ENCODE peak calls at places on chromosomes 12 and 14, in six cellular contexts. T, G, B, R, F and V are unnamed samples.

GRCh38 chr14:96754162-96754844 is 42.9 kb upstream of the VRK1 start:
- DNase-seq in R (no peak), F (no peak), T (no peak), B (no peak), G (no peak), V (no peak)

GRCh38 chr12:77625441-77625840 is 205.3 kb upstream of the NAV3 start:
- DNase-seq in F (no peak), R (no peak), T (no peak), G (no peak), B (no peak), V (no peak)

GRCh38 chr12:7108042-7108927 is 729 bp downstream of the C1RL start:
- DNase-seq in T (peak; percentile 76), B (peak; percentile 27), F (peak; percentile 94), R (peak; percentile 52), G (peak; percentile 79), V (peak; percentile 79)

GRCh38 chr14:32578181-32578580 is 249.1 kb downstream of the AKAP6 start:
- DNase-seq in G (no peak), F (no peak), R (no peak), B (no peak), T (no peak), V (no peak)

GRCh38 chr12:24049771-24050170 is 100.3 kb upstream of the SOX5 start:
- DNase-seq in B (no peak), F (no peak), G (no peak), R (no peak), T (no peak), V (no peak)

GRCh38 chr12:123369209-123369608 is 4.6 kb upstream of the SBNO1 start:
- DNase-seq in F (no peak), B (no peak), G (no peak), T (no peak), R (no peak), V (no peak)

GRCh38 chr12:104317538-104318210 is 14.1 kb downstream of the EID3 start:
- DNase-seq in F (no peak), R (no peak), T (no peak), B (no peak), G (no peak), V (no peak)

GRCh38 chr12:55933158-55933798 is 2.3 kb downstream of the DGKA start:
- DNase-seq in G (no peak), F (no peak), B (no peak), T (no peak), R (peak; percentile 55), V (no peak)

GRCh38 chr12:11144297-11144696 is 9.9 kb upstream of the TAS2R30 start:
- DNase-seq in F (no peak), G (no peak), B (no peak), R (no peak), T (no peak), V (no peak)

GRCh38 chr12:93570552-93571359 is 1.7 kb upstream of the SOCS2 start:
- DNase-seq in G (peak; percentile 97), T (peak; percentile 97), R (peak; percentile 94), F (peak; percentile 92), B (peak; percentile 98), V (peak; percentile 95)
- H3K27me3 ChIP-seq in G (no peaks in the 10 kb centered on the region), T (no peaks in the 10 kb centered on the region), R (no peaks in the 10 kb centered on the region), F (no peaks in the 10 kb centered on the region), B (no peaks in the 10 kb centered on the region), V (no peaks in the 10 kb centered on the region)

DNA sequence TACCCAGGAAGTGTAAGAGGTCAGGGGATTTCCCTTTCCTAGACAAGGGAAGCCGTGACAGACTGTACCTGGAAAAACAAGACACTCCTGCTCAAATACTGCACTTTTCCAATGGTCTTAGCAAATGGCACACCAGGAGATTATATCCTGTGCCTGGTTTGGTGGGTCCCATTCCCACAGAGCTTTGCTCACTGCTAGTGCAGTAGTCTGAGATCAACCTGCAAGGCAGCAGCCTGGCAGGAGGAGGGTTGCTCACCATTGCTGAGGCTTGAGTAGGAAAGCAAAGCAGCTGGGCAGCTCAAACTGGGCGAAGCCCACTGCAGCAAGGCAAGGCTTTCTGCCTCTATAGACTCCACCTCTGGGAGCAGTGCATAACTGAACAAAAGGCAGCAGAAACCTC is 1.0 kb upstream of the RDH16 start:
- DNase-seq in F (no peak), T (no peak), B (no peak), G (no peak), R (no peak), V (no peak)
- TF ChIP-seq CTCF in F (no peak), T (no peak), B (no peak), G (no peak), R (no peak), V (no peak)

GRCh38 chr14:74424606-74425005 is 1.4 kb downstream of the SYNDIG1L start:
- DNase-seq in B (no peak), T (no peak), G (no peak), F (no peak), R (no peak), V (no peak)
- H3K27me3 ChIP-seq in B (peaks cover 9% of the 10 kb centered on the region), T (peaks cover 3% of the 10 kb centered on the region), G (no peaks in the 10 kb centered on the region), F (no peaks in the 10 kb centered on the region), R (no peaks in the 10 kb centered on the region), V (peaks cover 54% of the 10 kb centered on the region)

GRCh38 chr14:69505338-69506240 is 21.1 kb downstream of the PLEKHD1 start:
- DNase-seq in R (no peak), G (no peak), T (no peak), F (peak; percentile 6), B (no peak), V (no peak)
- TF ChIP-seq CTCF in R (no peak), G (no peak), T (no peak), F (no peak), B (no peak), V (no peak)

GRCh38 chr12:29681370-29681769 is 102.4 kb downstream of the TMTC1 start:
- DNase-seq in T (no peak), G (no peak), F (no peak), R (no peak), B (no peak), V (no peak)
- H3K27me3 ChIP-seq in T (no peaks in the 10 kb centered on the region), G (no peaks in the 10 kb centered on the region), F (no peaks in the 10 kb centered on the region), R (no peaks in the 10 kb centered on the region), B (no peaks in the 10 kb centered on the region), V (no peaks in the 10 kb centered on the region)

DNA sequence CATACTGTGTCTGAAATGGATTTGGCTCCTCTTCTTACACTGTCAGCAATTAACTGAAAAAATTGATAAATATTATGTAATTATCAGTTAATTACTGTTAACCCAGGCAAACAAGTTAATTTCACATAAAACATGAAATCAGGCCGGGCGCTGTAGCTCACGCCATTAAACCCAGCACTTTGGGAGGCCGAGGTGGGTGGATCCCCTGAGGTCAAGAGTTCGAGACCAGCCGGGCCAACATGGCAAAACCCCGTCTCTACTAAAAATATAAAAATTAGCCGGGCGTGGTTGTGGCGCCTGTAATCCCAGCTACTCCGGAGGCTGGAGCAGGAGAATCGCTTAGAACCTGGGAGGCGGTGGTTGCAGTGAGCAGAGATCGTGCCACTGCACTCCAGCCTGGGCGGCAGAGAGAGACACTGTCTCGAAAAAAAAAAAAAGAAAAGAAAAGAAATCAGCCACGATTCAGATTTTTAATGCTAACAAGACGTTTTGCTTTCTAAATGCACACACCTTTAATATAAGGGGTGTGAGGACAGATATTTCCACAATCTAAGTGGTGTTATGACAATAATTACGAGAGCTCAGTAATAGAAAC is 473 bp upstream of the TMEM19 start:
- DNase-seq in F (no peak), R (no peak), T (no peak), B (no peak), G (no peak), V (no peak)
- TF ChIP-seq CTCF in F (no peak), R (no peak), T (no peak), B (no peak), G (no peak), V (no peak)

GRCh38 chr12:131347345-131347714 is 363.6 kb upstream of the SFSWAP start:
- DNase-seq in T (no peak), R (no peak), B (no peak), G (no peak), F (no peak), V (no peak)
- H3K27me3 ChIP-seq in T (no peaks in the 10 kb centered on the region), R (peaks cover 4% of the 10 kb centered on the region), B (peaks cover 5% of the 10 kb centered on the region), G (no peaks in the 10 kb centered on the region), F (no peaks in the 10 kb centered on the region), V (peaks cover 60% of the 10 kb centered on the region)

GRCh38 chr12:116184766-116185165 is 92.7 kb downstream of the MED13L start:
- DNase-seq in R (no peak), F (no peak), G (no peak), T (no peak), B (no peak), V (no peak)
- TF ChIP-seq CTCF in R (no peak), F (no peak), G (no peak), T (no peak), B (no peak), V (no peak)

DNA sequence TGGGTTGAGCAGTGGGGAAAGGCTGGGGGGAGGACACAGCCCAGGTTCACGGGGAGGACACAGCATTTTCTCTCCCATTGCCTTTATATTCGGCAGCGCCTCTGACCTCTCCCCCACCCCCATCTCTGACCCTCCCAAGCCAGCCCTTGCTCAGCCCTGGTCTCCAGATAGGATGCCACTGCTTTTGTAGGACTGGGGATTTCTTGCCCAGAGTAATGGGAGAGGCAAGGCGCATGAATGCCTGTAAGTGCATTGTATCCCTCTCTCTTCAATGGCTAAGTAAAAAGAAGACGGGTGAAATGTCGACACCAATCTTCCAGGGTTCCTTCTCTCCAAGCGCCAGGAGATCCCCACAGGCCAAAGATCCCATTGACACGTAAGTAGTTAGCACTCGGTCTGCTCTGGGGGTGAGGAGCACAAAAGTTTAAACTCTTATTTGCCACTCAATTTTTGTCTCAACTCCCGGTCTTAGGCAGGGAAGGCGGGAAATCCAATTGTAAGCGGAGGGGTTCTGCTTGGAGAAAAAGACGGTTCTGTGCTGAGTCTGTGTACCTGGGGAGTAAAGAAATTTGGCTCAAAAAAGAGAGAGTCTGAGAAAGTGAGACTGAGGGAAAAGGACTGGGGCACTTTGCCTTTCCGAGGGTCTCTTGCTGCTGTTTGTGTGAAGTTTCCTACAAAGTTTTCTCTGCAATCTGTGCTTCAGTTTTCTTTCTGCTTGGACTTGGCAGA is 4.7 kb downstream of the HOXC4 start:
- DNase-seq in B (no peak), R (no peak), F (no peak), T (no peak), G (no peak), V (no peak)
- H3K27me3 ChIP-seq in B (peaks cover 100% of the 10 kb centered on the region), R (peaks cover 44% of the 10 kb centered on the region), F (no peaks in the 10 kb centered on the region), T (no peaks in the 10 kb centered on the region), G (no peaks in the 10 kb centered on the region), V (peaks cover 98% of the 10 kb centered on the region)

DNA sequence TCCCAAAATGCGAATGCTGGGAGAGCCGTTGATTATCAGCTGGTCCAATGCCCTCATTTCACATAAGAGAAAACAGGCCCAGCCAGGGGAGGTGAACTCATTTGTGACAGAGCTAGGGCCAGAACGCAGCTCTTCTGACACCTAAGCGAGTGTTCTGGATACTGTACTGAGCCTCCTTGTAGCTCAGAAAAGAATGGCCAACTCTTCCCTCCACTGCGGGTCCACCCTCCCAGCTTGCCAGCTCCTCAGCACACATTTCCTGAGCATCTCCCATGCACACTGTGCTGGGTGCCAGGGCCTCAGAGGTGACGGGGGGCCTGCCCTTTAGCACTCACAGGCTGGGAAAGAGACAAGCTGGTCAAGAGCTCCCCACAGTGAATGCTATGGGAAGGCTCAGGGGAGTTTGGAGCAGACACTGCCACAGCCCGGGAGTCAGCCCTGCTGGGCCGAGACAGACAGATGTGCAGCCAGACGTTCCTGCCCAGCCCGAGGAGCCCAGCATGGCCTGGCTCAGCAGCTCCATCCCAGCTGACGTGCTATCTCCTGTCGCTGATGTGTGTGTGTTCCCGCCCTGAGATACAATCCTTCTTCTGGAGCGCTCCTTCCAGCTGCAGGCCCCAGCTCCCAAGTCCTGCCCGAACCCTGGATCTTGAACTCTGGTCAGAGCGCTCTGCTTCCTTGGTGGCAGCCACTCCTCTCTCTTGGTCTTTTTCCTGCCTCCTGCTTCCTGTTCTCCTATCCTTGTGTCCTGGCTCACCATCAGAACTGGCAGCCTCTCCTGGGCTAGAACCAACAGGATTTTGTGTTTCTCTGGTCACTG is 3.6 kb downstream of the CMTM5 start:
- DNase-seq in B (no peak), R (no peak), T (no peak), G (no peak), F (no peak), V (no peak)
- TF ChIP-seq CTCF in B (no peak), R (no peak), T (no peak), G (no peak), F (no peak), V (no peak)